ENCODE peak calls at places on chromosomes 11 and 22, in nine cellular contexts. V is MV-4-11; Z is activated naive CD8-positive, alpha-beta T cell treated with anti-CD3 and anti-CD28 coated beads, Interleukin-2, amount 50 U/mL, for 24 hours; R is germinal center; B is activated T-cell treated with anti-CD3 and anti-CD28 coated beads for 1 hour; I is esophagus squamous epithelium; K is GM23248; H is neuronal stem cell; G is lower leg skin. O is an unnamed sample.

GRCh38 chr11:97880209-97880608 is 1140.5 kb upstream of the CNTN5 start:
- DNase-seq in V (no peak), Z (no peak), R (no peak), B (no peak), I (no peak), K (no peak), H (no peak), G (no peak), O (no peak)

GRCh38 chr22:48664586-48664985 is 1163.1 kb downstream of the BRD1 start:
- DNase-seq in V (no peak), Z (no peak), R (no peak), B (no peak), I (no peak), K (no peak), H (no peak), G (no peak), O (no peak)

GRCh38 chr11:612201-612960 is 3.4 kb downstream of the IRF7 start:
- DNase-seq in V (peak; percentile 54), Z (no peak), R (no peak), B (no peak), I (no peak), K (peak; percentile 54), H (no peak), G (peak; percentile 86), O (no peak)

GRCh38 chr11:75654314-75654713 is 14.5 kb downstream of the MAP6 start:
- DNase-seq in V (no peak), Z (no peak), R (no peak), B (no peak), I (no peak), K (peak; percentile 81), H (no peak), G (no peak), O (no peak)

GRCh38 chr11:113022267-113022666 is 61.0 kb downstream of the NCAM1 start:
- DNase-seq in V (no peak), Z (no peak), R (no peak), B (no peak), I (no peak), K (peak; percentile 35), H (no peak), G (no peak), O (no peak)

GRCh38 chr22:25420471-25420924 is 144.0 kb upstream of the GRK3 start:
- DNase-seq in V (no peak), Z (no peak), R (no peak), B (no peak), I (no peak), K (no peak), H (no peak), G (no peak), O (no peak)

GRCh38 chr11:117458275-117459120 is 130.8 kb downstream of the CEP164 start:
- DNase-seq in V (no peak), Z (peak; percentile 43), R (no peak), B (no peak), I (no peak), K (no peak), H (no peak), G (no peak), O (no peak)

GRCh38 chr22:30871391-30872281 is 96.9 kb downstream of the MORC2 start:
- DNase-seq in V (no peak), Z (no peak), R (no peak), B (no peak), I (no peak), K (no peak), H (no peak), G (peak; percentile 80), O (no peak)

GRCh38 chr22:44684506-44685383 is 17.3 kb upstream of the PRR5 start:
- DNase-seq in V (peak; percentile 97), Z (peak; percentile 87), R (peak; percentile 89), B (peak; percentile 70), I (peak; percentile 46), K (peak; percentile 96), H (peak; percentile 85), G (peak; percentile 97), O (peak; percentile 74)

GRCh38 chr11:6200975-6201374 is 2.0 kb downstream of the OR52W1 start:
- DNase-seq in V (peak; percentile 99), Z (no peak), R (no peak), B (no peak), I (no peak), K (no peak), H (no peak), G (no peak), O (no peak)

O was measured in T-helper 17 cell.